ENCODE peak calls at places on chromosome 16, in ten cellular contexts. D is skeletal muscle cell, W is AG09309, R is GM12865, K is body of pancreas, J is ovary, L is Peyer's patch, Z is choroid plexus epithelial cell, I is right lobe of liver, B is esophagus squamous epithelium. G is an unnamed sample.

GRCh38 chr16:55912022-55912421 is 36.8 kb upstream of the CES5A start:
- DNase-seq in D (no peak), W (no peak), R (no peak), K (peak; percentile 20), J (no peak), L (no peak), Z (no peak), I (no peak), B (no peak), G (no peak)

GRCh38 chr16:56225013-56225742 is 33.9 kb downstream of the GNAO1 start:
- DNase-seq in D (no peak), W (no peak), R (no peak), K (no peak), J (no peak), L (no peak), Z (no peak), I (no peak), B (no peak), G (no peak)

GRCh38 chr16:77868478-77868877 is 80.1 kb downstream of the VAT1L start:
- DNase-seq in D (no peak), W (no peak), R (peak; percentile 37), K (no peak), J (no peak), L (no peak), Z (no peak), I (no peak), B (no peak), G (no peak)

GRCh38 chr16:1613728-1614225 is 1.6 kb downstream of the CRAMP1 start:
- DNase-seq in D (no peak), W (no peak), R (no peak), K (peak; percentile 24), J (no peak), L (no peak), Z (peak; percentile 36), I (no peak), B (no peak), G (no peak)

GRCh38 chr16:89598199-89598598 is 15.2 kb upstream of the DPEP1 start:
- DNase-seq in D (no peak), W (no peak), R (peak; percentile 39), K (no peak), J (no peak), L (no peak), Z (peak; percentile 68), I (no peak), B (no peak), G (no peak)

GRCh38 chr16:87652386-87652785 is 50.1 kb downstream of the JPH3 start:
- DNase-seq in D (no peak), W (no peak), R (no peak), K (no peak), J (no peak), L (no peak), Z (no peak), I (no peak), B (no peak), G (peak; percentile 68)

GRCh38 chr16:316741-317464 is 33.9 kb downstream of the PDIA2 start:
- DNase-seq in D (no peak), W (no peak), R (no peak), K (no peak), J (no peak), L (no peak), Z (no peak), I (no peak), B (no peak), G (no peak)

GRCh38 chr16:87046235-87046634 is 271.0 kb downstream of the C16orf95 start:
- DNase-seq in D (no peak), W (no peak), R (no peak), K (no peak), J (no peak), L (no peak), Z (no peak), I (no peak), B (no peak), G (no peak)

GRCh38 chr16:67886387-67886786 is 1.7 kb downstream of the NRN1L start:
- DNase-seq in D (no peak), W (no peak), R (no peak), K (no peak), J (no peak), L (no peak), Z (no peak), I (no peak), B (no peak), G (no peak)

GRCh38 chr16:89256651-89257254 is 39.2 kb downstream of the ZNF778 start:
- DNase-seq in D (no peak), W (no peak), R (no peak), K (peak; percentile 59), J (peak; percentile 52), L (peak; percentile 84), Z (peak; percentile 21), I (peak; percentile 83), B (no peak), G (peak; percentile 65)

GRCh38 chr16:88283596-88283995 is 99.2 kb upstream of the ZNF469 start:
- DNase-seq in D (no peak), W (no peak), R (no peak), K (no peak), J (no peak), L (no peak), Z (no peak), I (no peak), B (no peak), G (peak; percentile 43)

GRCh38 chr16:85819711-85820110 is 20.2 kb downstream of the COX4I1 start:
- DNase-seq in D (no peak), W (no peak), R (no peak), K (peak; percentile 77), J (no peak), L (peak; percentile 46), Z (no peak), I (no peak), B (no peak), G (peak; percentile 55)

GRCh38 chr16:85812811-85813700 is 13.6 kb downstream of the COX4I1 start:
- DNase-seq in D (no peak), W (no peak), R (no peak), K (no peak), J (no peak), L (peak; percentile 14), Z (no peak), I (no peak), B (no peak), G (no peak)

GRCh38 chr16:85819245-85819644 is 19.8 kb downstream of the COX4I1 start:
- DNase-seq in D (no peak), W (peak; percentile 27), R (peak; percentile 90), K (peak; percentile 80), J (peak; percentile 23), L (peak; percentile 88), Z (peak; percentile 87), I (peak; percentile 83), B (no peak), G (peak; percentile 84)

GRCh38 chr16:85812031-85812807 is 12.7 kb downstream of the COX4I1 start:
- DNase-seq in D (no peak), W (no peak), R (no peak), K (no peak), J (no peak), L (peak; percentile 43), Z (no peak), I (no peak), B (no peak), G (no peak)

DNA sequence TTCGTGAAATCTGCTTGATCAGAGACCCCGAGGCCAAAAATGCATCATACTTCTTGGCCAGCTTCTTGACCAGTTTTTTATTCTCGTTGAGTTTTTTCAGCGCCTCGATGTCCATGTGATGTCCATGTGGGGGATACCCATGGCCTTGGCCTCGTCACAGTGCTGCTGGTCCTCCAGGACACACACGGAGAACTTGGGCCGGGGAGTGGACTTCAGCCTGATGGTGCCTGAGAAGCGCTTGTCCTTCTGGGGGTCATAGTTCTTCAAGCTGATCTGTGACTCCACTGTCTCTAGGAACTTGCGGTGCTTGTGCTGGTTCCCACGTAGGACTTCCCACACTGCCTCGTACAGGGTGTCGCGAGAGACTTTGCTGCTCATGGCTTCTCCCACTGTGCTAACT is 16.7 kb downstream of the COX4I1 start:
- DNase-seq in D (no peak), W (no peak), R (no peak), K (no peak), J (no peak), L (peak; percentile 26), Z (no peak), I (no peak), B (no peak), G (peak; percentile 32)
- H3K4me3 ChIP-seq in D (no peak overlapping the region), W (no peak overlapping the region), R (no peak overlapping the region), K (no peak overlapping the region), J (no peak overlapping the region), L (no peak overlapping the region), Z (no peak overlapping the region), I (no peak overlapping the region), B (no peak overlapping the region), G (no peak overlapping the region)

GRCh38 chr16:79595916-79596450 is 4.6 kb downstream of the MAF start:
- DNase-seq in D (no peak), W (no peak), R (no peak), K (no peak), J (no peak), L (no peak), Z (no peak), I (no peak), B (no peak), G (no peak)
- H3K4me3 ChIP-seq in D (no peak overlapping the region), W (no peak overlapping the region), R (no peak overlapping the region), K (no peak overlapping the region), J (peak overlapping the region; percentile 73), L (peak overlapping the region; percentile 84), Z (peak overlapping the region; percentile 6), I (peak overlapping the region; percentile 70), B (peak overlapping the region; percentile 68), G (peak overlapping the region; percentile 48)

GRCh38 chr16:11326737-11327276 is 18.5 kb upstream of the RMI2 start:
- DNase-seq in D (no peak), W (no peak), R (peak; percentile 25), K (no peak), J (no peak), L (no peak), Z (no peak), I (no peak), B (no peak), G (no peak)

GRCh38 chr16:11327277-11328171 is 17.7 kb upstream of the RMI2 start:
- DNase-seq in D (no peak), W (no peak), R (peak; percentile 90), K (no peak), J (peak; percentile 49), L (no peak), Z (no peak), I (no peak), B (no peak), G (no peak)

GRCh38 chr16:11329080-11329491 is 16.2 kb upstream of the RMI2 start:
- DNase-seq in D (no peak), W (no peak), R (peak; percentile 80), K (no peak), J (no peak), L (no peak), Z (peak; percentile 51), I (no peak), B (no peak), G (no peak)

GRCh38 chr16:11329891-11330290 is 15.4 kb upstream of the RMI2 start:
- DNase-seq in D (no peak), W (no peak), R (no peak), K (no peak), J (no peak), L (no peak), Z (no peak), I (no peak), B (no peak), G (no peak)

GRCh38 chr16:11328172-11329079 is 16.8 kb upstream of the RMI2 start:
- DNase-seq in D (peak; percentile 73), W (peak; percentile 80), R (peak; percentile 98), K (peak; percentile 45), J (peak; percentile 91), L (no peak), Z (peak; percentile 98), I (no peak), B (peak; percentile 44), G (no peak)
- H3K4me3 ChIP-seq in D (peak overlapping the region; percentile 29), W (peak overlapping the region; percentile 31), R (peak overlapping the region; percentile 60), K (no peak overlapping the region), J (no peak overlapping the region), L (no peak overlapping the region), Z (peak overlapping the region; percentile 7), I (no peak overlapping the region), B (no peak overlapping the region), G (no peak overlapping the region)

GRCh38 chr16:30349695-30350094 is 5.4 kb downstream of the CD2BP2 start:
- DNase-seq in D (no peak), W (no peak), R (peak; percentile 61), K (no peak), J (no peak), L (peak; percentile 11), Z (no peak), I (no peak), B (no peak), G (no peak)
- H3K4me3 ChIP-seq in D (no peak overlapping the region), W (no peak overlapping the region), R (no peak overlapping the region), K (no peak overlapping the region), J (no peak overlapping the region), L (no peak overlapping the region), Z (no peak overlapping the region), I (no peak overlapping the region), B (no peak overlapping the region), G (no peak overlapping the region)